ENCODE peak calls at places on chromosomes 5 and 9, in nine cellular contexts. One of them, this sample, is unnamed.
A peak's percentile ranks its signal among the peaks of the same experiment; 100 is the strongest.

GRCh38 chr9:138023394-138024124 is 146.0 kb downstream of the CACNA1B start:
- DNase-seq in stomach: peak; percentile 2
- DNase-seq in GM23248: no peak
- DNase-seq in heart left ventricle: no peak
- DNase-seq in MM.1S: no peak
- DNase-seq in left ventricle myocardium inferior: no peak
- DNase-seq in CD4-positive, alpha-beta T cell: no peak
- DNase-seq in aorta: peak; percentile 56
- DNase-seq in naive thymus-derived CD4-positive, alpha-beta T cell: no peak
- DNase-seq in this sample: no peak

GRCh38 chr5:73638344-73639095 is 12.5 kb downstream of the ARHGEF28 start:
- DNase-seq in stomach: no peak
- DNase-seq in GM23248: peak; percentile 60
- DNase-seq in heart left ventricle: no peak
- DNase-seq in MM.1S: no peak
- DNase-seq in left ventricle myocardium inferior: no peak
- DNase-seq in CD4-positive, alpha-beta T cell: no peak
- DNase-seq in aorta: no peak
- DNase-seq in naive thymus-derived CD4-positive, alpha-beta T cell: no peak
- DNase-seq in this sample: no peak

GRCh38 chr5:62786099-62786498 is 207.5 kb downstream of the LRRC70 start:
- DNase-seq in stomach: no peak
- DNase-seq in GM23248: no peak
- DNase-seq in heart left ventricle: no peak
- DNase-seq in MM.1S: no peak
- DNase-seq in left ventricle myocardium inferior: no peak
- DNase-seq in CD4-positive, alpha-beta T cell: no peak
- DNase-seq in aorta: no peak
- DNase-seq in naive thymus-derived CD4-positive, alpha-beta T cell: no peak
- DNase-seq in this sample: no peak

GRCh38 chr5:155472780-155473179 is 459.2 kb downstream of the KIF4B start:
- DNase-seq in stomach: no peak
- DNase-seq in GM23248: no peak
- DNase-seq in heart left ventricle: no peak
- DNase-seq in MM.1S: no peak
- DNase-seq in left ventricle myocardium inferior: no peak
- DNase-seq in CD4-positive, alpha-beta T cell: no peak
- DNase-seq in aorta: no peak
- DNase-seq in naive thymus-derived CD4-positive, alpha-beta T cell: no peak
- DNase-seq in this sample: no peak

GRCh38 chr5:74394924-74395880 is 245.3 kb downstream of the ENC1 start:
- DNase-seq in stomach: no peak
- DNase-seq in GM23248: no peak
- DNase-seq in heart left ventricle: no peak
- DNase-seq in MM.1S: peak; percentile 92
- DNase-seq in left ventricle myocardium inferior: no peak
- DNase-seq in CD4-positive, alpha-beta T cell: no peak
- DNase-seq in aorta: no peak
- DNase-seq in naive thymus-derived CD4-positive, alpha-beta T cell: no peak
- DNase-seq in this sample: no peak

GRCh38 chr5:124902097-124902821 is 155.8 kb upstream of the ZNF608 start:
- DNase-seq in stomach: no peak
- DNase-seq in GM23248: peak; percentile 39
- DNase-seq in heart left ventricle: no peak
- DNase-seq in MM.1S: peak; percentile 93
- DNase-seq in left ventricle myocardium inferior: no peak
- DNase-seq in CD4-positive, alpha-beta T cell: no peak
- DNase-seq in aorta: no peak
- DNase-seq in naive thymus-derived CD4-positive, alpha-beta T cell: no peak
- DNase-seq in this sample: no peak

GRCh38 chr5:109411627-109412026 is 1.9 kb upstream of the PJA2 start:
- DNase-seq in stomach: no peak
- DNase-seq in GM23248: peak; percentile 93
- DNase-seq in heart left ventricle: no peak
- DNase-seq in MM.1S: peak; percentile 7
- DNase-seq in left ventricle myocardium inferior: no peak
- DNase-seq in CD4-positive, alpha-beta T cell: no peak
- DNase-seq in aorta: no peak
- DNase-seq in naive thymus-derived CD4-positive, alpha-beta T cell: no peak
- DNase-seq in this sample: no peak

GRCh38 chr5:80070338-80071056 is 35.3 kb downstream of the THBS4 start:
- DNase-seq in stomach: no peak
- DNase-seq in GM23248: peak; percentile 37
- DNase-seq in heart left ventricle: no peak
- DNase-seq in MM.1S: peak; percentile 23
- DNase-seq in left ventricle myocardium inferior: no peak
- DNase-seq in CD4-positive, alpha-beta T cell: no peak
- DNase-seq in aorta: no peak
- DNase-seq in naive thymus-derived CD4-positive, alpha-beta T cell: no peak
- DNase-seq in this sample: no peak

GRCh38 chr5:127518319-127518621 is 830 bp downstream of the PRRC1 start:
- DNase-seq in stomach: no peak
- DNase-seq in GM23248: no peak
- DNase-seq in heart left ventricle: no peak
- DNase-seq in MM.1S: peak; percentile 84
- DNase-seq in left ventricle myocardium inferior: no peak
- DNase-seq in CD4-positive, alpha-beta T cell: no peak
- DNase-seq in aorta: no peak
- DNase-seq in naive thymus-derived CD4-positive, alpha-beta T cell: peak; percentile 58
- DNase-seq in this sample: no peak

GRCh38 chr5:151917931-151918330 is 6.7 kb downstream of the GLRA1 start:
- DNase-seq in stomach: no peak
- DNase-seq in GM23248: no peak
- DNase-seq in heart left ventricle: no peak
- DNase-seq in MM.1S: no peak
- DNase-seq in left ventricle myocardium inferior: no peak
- DNase-seq in CD4-positive, alpha-beta T cell: no peak
- DNase-seq in aorta: no peak
- DNase-seq in naive thymus-derived CD4-positive, alpha-beta T cell: no peak
- DNase-seq in this sample: no peak

GRCh38 chr9:72575673-72576072 is 54.3 kb downstream of the TMC1 start:
- DNase-seq in stomach: no peak
- DNase-seq in GM23248: no peak
- DNase-seq in heart left ventricle: no peak
- DNase-seq in MM.1S: no peak
- DNase-seq in left ventricle myocardium inferior: no peak
- DNase-seq in CD4-positive, alpha-beta T cell: no peak
- DNase-seq in aorta: no peak
- DNase-seq in naive thymus-derived CD4-positive, alpha-beta T cell: no peak
- DNase-seq in this sample: no peak
- H3K27ac ChIP-seq in stomach: no peak overlapping the region
- H3K27ac ChIP-seq in GM23248: no peak overlapping the region
- H3K27ac ChIP-seq in heart left ventricle: no peak overlapping the region
- H3K27ac ChIP-seq in MM.1S: no peak overlapping the region
- H3K27ac ChIP-seq in left ventricle myocardium inferior: peak overlapping the region; percentile 85
- H3K27ac ChIP-seq in CD4-positive, alpha-beta T cell: no peak overlapping the region
- H3K27ac ChIP-seq in aorta: no peak overlapping the region
- H3K27ac ChIP-seq in naive thymus-derived CD4-positive, alpha-beta T cell: no peak overlapping the region
- H3K27ac ChIP-seq in this sample: peak overlapping the region; percentile 82

GRCh38 chr9:105297442-105298097 is 53.1 kb downstream of the SLC44A1 start:
- DNase-seq in stomach: no peak
- DNase-seq in GM23248: no peak
- DNase-seq in heart left ventricle: no peak
- DNase-seq in MM.1S: no peak
- DNase-seq in left ventricle myocardium inferior: no peak
- DNase-seq in CD4-positive, alpha-beta T cell: no peak
- DNase-seq in aorta: no peak
- DNase-seq in naive thymus-derived CD4-positive, alpha-beta T cell: no peak
- DNase-seq in this sample: no peak
- H3K27ac ChIP-seq in stomach: peak overlapping the region; percentile 50
- H3K27ac ChIP-seq in GM23248: peak overlapping the region; percentile 97
- H3K27ac ChIP-seq in heart left ventricle: peak overlapping the region; percentile 17
- H3K27ac ChIP-seq in MM.1S: no peak overlapping the region
- H3K27ac ChIP-seq in left ventricle myocardium inferior: peak overlapping the region; percentile 46
- H3K27ac ChIP-seq in CD4-positive, alpha-beta T cell: no peak overlapping the region
- H3K27ac ChIP-seq in aorta: peak overlapping the region; percentile 57
- H3K27ac ChIP-seq in naive thymus-derived CD4-positive, alpha-beta T cell: no peak overlapping the region
- H3K27ac ChIP-seq in this sample: peak overlapping the region; percentile 31

GRCh38 chr5:149800563-149801103 is 70.5 kb downstream of the PPARGC1B start:
- DNase-seq in stomach: no peak
- DNase-seq in GM23248: no peak
- DNase-seq in heart left ventricle: no peak
- DNase-seq in MM.1S: no peak
- DNase-seq in left ventricle myocardium inferior: no peak
- DNase-seq in CD4-positive, alpha-beta T cell: no peak
- DNase-seq in aorta: peak; percentile 24
- DNase-seq in naive thymus-derived CD4-positive, alpha-beta T cell: no peak
- DNase-seq in this sample: no peak

GRCh38 chr5:149801307-149801985 is 71.3 kb downstream of the PPARGC1B start:
- DNase-seq in stomach: no peak
- DNase-seq in GM23248: no peak
- DNase-seq in heart left ventricle: peak; percentile 60
- DNase-seq in MM.1S: no peak
- DNase-seq in left ventricle myocardium inferior: no peak
- DNase-seq in CD4-positive, alpha-beta T cell: no peak
- DNase-seq in aorta: peak; percentile 6
- DNase-seq in naive thymus-derived CD4-positive, alpha-beta T cell: no peak
- DNase-seq in this sample: no peak

GRCh38 chr5:149799119-149799623 is 69.1 kb downstream of the PPARGC1B start:
- DNase-seq in stomach: peak; percentile 36
- DNase-seq in GM23248: peak; percentile 96
- DNase-seq in heart left ventricle: peak; percentile 64
- DNase-seq in MM.1S: no peak
- DNase-seq in left ventricle myocardium inferior: peak; percentile 63
- DNase-seq in CD4-positive, alpha-beta T cell: no peak
- DNase-seq in aorta: peak; percentile 67
- DNase-seq in naive thymus-derived CD4-positive, alpha-beta T cell: no peak
- DNase-seq in this sample: peak; percentile 85

GRCh38 chr5:149798466-149798865 is 68.4 kb downstream of the PPARGC1B start:
- DNase-seq in stomach: no peak
- DNase-seq in GM23248: no peak
- DNase-seq in heart left ventricle: no peak
- DNase-seq in MM.1S: no peak
- DNase-seq in left ventricle myocardium inferior: no peak
- DNase-seq in CD4-positive, alpha-beta T cell: no peak
- DNase-seq in aorta: peak; percentile 9
- DNase-seq in naive thymus-derived CD4-positive, alpha-beta T cell: no peak
- DNase-seq in this sample: no peak

DNA sequence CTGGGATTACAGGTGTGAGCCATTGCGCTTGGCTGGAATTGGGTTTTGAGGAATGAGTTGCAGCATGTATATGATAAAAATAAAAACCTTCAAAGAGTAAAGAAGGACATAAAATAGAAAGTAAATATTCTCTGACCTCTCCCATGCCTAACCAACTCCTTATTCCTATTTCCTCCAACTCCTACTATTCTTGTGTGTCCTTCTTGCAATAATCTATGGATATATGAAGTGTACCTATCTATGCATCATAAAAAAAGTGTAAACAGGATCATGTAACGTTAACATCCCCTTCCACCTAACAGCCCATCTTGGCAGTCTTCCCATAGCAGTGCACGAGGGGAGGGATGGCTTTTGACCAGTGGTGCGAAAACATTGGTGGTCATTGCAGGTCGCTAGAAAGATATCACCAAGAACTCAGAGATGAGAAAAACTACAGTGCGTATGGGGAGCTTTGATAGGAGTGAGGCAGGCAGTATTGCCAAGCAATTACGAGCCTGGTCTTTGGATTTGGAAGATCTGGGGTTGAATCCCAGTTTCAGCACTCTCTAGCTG is 69.9 kb downstream of the PPARGC1B start:
- DNase-seq in stomach: no peak
- DNase-seq in GM23248: no peak
- DNase-seq in heart left ventricle: no peak
- DNase-seq in MM.1S: no peak
- DNase-seq in left ventricle myocardium inferior: no peak
- DNase-seq in CD4-positive, alpha-beta T cell: no peak
- DNase-seq in aorta: peak; percentile 8
- DNase-seq in naive thymus-derived CD4-positive, alpha-beta T cell: no peak
- DNase-seq in this sample: no peak
- H3K27ac ChIP-seq in stomach: peak overlapping the region; percentile 36
- H3K27ac ChIP-seq in GM23248: no peak overlapping the region
- H3K27ac ChIP-seq in heart left ventricle: peak overlapping the region; percentile 89
- H3K27ac ChIP-seq in MM.1S: no peak overlapping the region
- H3K27ac ChIP-seq in left ventricle myocardium inferior: peak overlapping the region; percentile 94
- H3K27ac ChIP-seq in CD4-positive, alpha-beta T cell: no peak overlapping the region
- H3K27ac ChIP-seq in aorta: no peak overlapping the region
- H3K27ac ChIP-seq in naive thymus-derived CD4-positive, alpha-beta T cell: no peak overlapping the region
- H3K27ac ChIP-seq in this sample: no peak overlapping the region

GRCh38 chr9:27125030-27125429 is 16.0 kb downstream of the TEK start:
- DNase-seq in stomach: peak; percentile 31
- DNase-seq in GM23248: peak; percentile 97
- DNase-seq in heart left ventricle: peak; percentile 81
- DNase-seq in MM.1S: no peak
- DNase-seq in left ventricle myocardium inferior: peak; percentile 67
- DNase-seq in CD4-positive, alpha-beta T cell: no peak
- DNase-seq in aorta: no peak
- DNase-seq in naive thymus-derived CD4-positive, alpha-beta T cell: no peak
- DNase-seq in this sample: peak; percentile 65
- H3K27ac ChIP-seq in stomach: peak overlapping the region; percentile 48
- H3K27ac ChIP-seq in GM23248: peak overlapping the region; percentile 55
- H3K27ac ChIP-seq in heart left ventricle: peak overlapping the region; percentile 10
- H3K27ac ChIP-seq in MM.1S: no peak overlapping the region
- H3K27ac ChIP-seq in left ventricle myocardium inferior: peak overlapping the region; percentile 49
- H3K27ac ChIP-seq in CD4-positive, alpha-beta T cell: no peak overlapping the region
- H3K27ac ChIP-seq in aorta: no peak overlapping the region
- H3K27ac ChIP-seq in naive thymus-derived CD4-positive, alpha-beta T cell: no peak overlapping the region
- H3K27ac ChIP-seq in this sample: no peak overlapping the region

DNA sequence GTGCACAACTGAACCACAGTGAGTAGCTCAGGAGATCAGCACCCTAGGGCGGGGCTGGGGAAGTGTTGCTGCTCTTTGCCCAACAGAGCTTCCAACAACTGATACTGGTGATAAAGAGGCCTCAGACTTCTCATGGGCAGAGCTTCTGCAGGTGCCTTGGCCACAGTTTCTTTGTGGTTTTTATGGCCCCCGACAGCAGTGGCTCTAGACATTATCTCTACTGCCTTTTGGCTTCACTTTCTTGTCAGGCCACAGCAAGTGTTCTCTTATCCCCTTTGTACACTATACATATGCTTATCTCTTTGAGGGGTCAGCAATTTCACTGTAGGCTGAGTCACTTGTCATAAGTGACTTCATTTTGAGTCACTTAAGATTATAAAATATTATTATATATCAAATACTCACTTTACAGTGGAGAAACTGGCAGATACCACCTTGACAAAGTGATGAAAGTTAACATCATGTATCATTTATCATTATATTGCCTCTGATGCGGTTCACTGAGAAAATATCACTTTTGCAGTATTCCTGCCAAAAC is 90.9 kb upstream of the COX7C start:
- DNase-seq in stomach: no peak
- DNase-seq in GM23248: no peak
- DNase-seq in heart left ventricle: no peak
- DNase-seq in MM.1S: peak; percentile 92
- DNase-seq in left ventricle myocardium inferior: no peak
- DNase-seq in CD4-positive, alpha-beta T cell: no peak
- DNase-seq in aorta: no peak
- DNase-seq in naive thymus-derived CD4-positive, alpha-beta T cell: no peak
- DNase-seq in this sample: no peak
- H3K27ac ChIP-seq in stomach: no peak overlapping the region
- H3K27ac ChIP-seq in GM23248: no peak overlapping the region
- H3K27ac ChIP-seq in heart left ventricle: no peak overlapping the region
- H3K27ac ChIP-seq in MM.1S: no peak overlapping the region
- H3K27ac ChIP-seq in left ventricle myocardium inferior: no peak overlapping the region
- H3K27ac ChIP-seq in CD4-positive, alpha-beta T cell: no peak overlapping the region
- H3K27ac ChIP-seq in aorta: no peak overlapping the region
- H3K27ac ChIP-seq in naive thymus-derived CD4-positive, alpha-beta T cell: no peak overlapping the region
- H3K27ac ChIP-seq in this sample: no peak overlapping the region

This sample was measured in uterus.